ENCODE peak calls at places on chromosomes 3 and 15, in ten cellular contexts. G is GM12864, O is mucosa of descending colon, Z is natural killer cell, J is HCT116, R is foreskin keratinocyte, K is NB4, B is fibroblast of lung, W is body of pancreas, A is OCI-LY7. M is an unnamed sample.
A peak's percentile ranks its signal among the peaks of the same experiment; 100 is the strongest.

GRCh38 chr3:31392568-31392967 is 140.2 kb upstream of the STT3B start:
- DNase-seq in G (peak; percentile 31), O (no peak), Z (no peak), J (no peak), R (no peak), K (no peak), B (no peak), W (no peak), A (no peak), M (no peak)

GRCh38 chr3:174440741-174441587 is 418.2 kb upstream of the NAALADL2 start:
- DNase-seq in G (no peak), O (peak; percentile 88), Z (peak; percentile 29), J (peak; percentile 76), R (peak; percentile 84), K (peak; percentile 81), B (peak; percentile 94), W (peak; percentile 91), A (peak; percentile 84), M (peak; percentile 88)

GRCh38 chr3:54433846-54434245 is 311.5 kb downstream of the CACNA2D3 start:
- DNase-seq in G (no peak), O (no peak), Z (no peak), J (peak; percentile 13), R (no peak), K (peak; percentile 17), B (no peak), W (no peak), A (no peak), M (peak; percentile 42)

GRCh38 chr15:76147906-76148553 is 88.2 kb downstream of the TMEM266 start:
- DNase-seq in G (no peak), O (no peak), Z (peak; percentile 55), J (peak; percentile 12), R (peak; percentile 19), K (peak; percentile 67), B (peak; percentile 34), W (peak; percentile 80), A (peak; percentile 65), M (peak; percentile 88)

GRCh38 chr3:195366200-195366910 is 76.5 kb downstream of the ACAP2 start:
- DNase-seq in G (no peak), O (no peak), Z (no peak), J (no peak), R (no peak), K (no peak), B (peak; percentile 18), W (no peak), A (no peak), M (no peak)

GRCh38 chr3:151305081-151305777 is 11.4 kb downstream of the GPR87 start:
- DNase-seq in G (no peak), O (no peak), Z (no peak), J (peak; percentile 96), R (peak; percentile 99), K (no peak), B (peak; percentile 97), W (peak; percentile 37), A (no peak), M (no peak)

GRCh38 chr3:14278799-14279705 is 100.4 kb downstream of the LSM3 start:
- DNase-seq in G (no peak), O (no peak), Z (no peak), J (no peak), R (no peak), K (peak; percentile 57), B (no peak), W (no peak), A (no peak), M (no peak)

GRCh38 chr15:85748729-85749128 is 46.0 kb downstream of the KLHL25 start:
- DNase-seq in G (no peak), O (no peak), Z (no peak), J (no peak), R (no peak), K (no peak), B (no peak), W (no peak), A (no peak), M (no peak)

GRCh38 chr15:57732526-57733331 is 26.2 kb downstream of the POLR2M start:
- DNase-seq in G (peak; percentile 4), O (no peak), Z (no peak), J (peak; percentile 48), R (peak; percentile 44), K (peak; percentile 57), B (peak; percentile 67), W (peak; percentile 71), A (peak; percentile 52), M (peak; percentile 72)

GRCh38 chr3:37041546-37042195 is 48.4 kb downstream of the MLH1 start:
- DNase-seq in G (no peak), O (no peak), Z (no peak), J (no peak), R (peak; percentile 21), K (no peak), B (peak; percentile 40), W (no peak), A (no peak), M (no peak)

GRCh38 chr3:185733980-185734724 is 90.7 kb downstream of the IGF2BP2 start:
- DNase-seq in G (peak; percentile 48), O (no peak), Z (no peak), J (peak; percentile 83), R (peak; percentile 88), K (peak; percentile 73), B (peak; percentile 89), W (peak; percentile 66), A (peak; percentile 52), M (peak; percentile 30)

GRCh38 chr3:197021729-197022404 is 7.8 kb downstream of the MELTF start:
- DNase-seq in G (no peak), O (no peak), Z (no peak), J (no peak), R (no peak), K (no peak), B (no peak), W (no peak), A (no peak), M (no peak)

GRCh38 chr3:175397407-175397806 is 538.3 kb downstream of the NAALADL2 start:
- DNase-seq in G (no peak), O (no peak), Z (no peak), J (no peak), R (no peak), K (no peak), B (no peak), W (no peak), A (no peak), M (no peak)

GRCh38 chr3:40613306-40613705 is 88.5 kb downstream of the ZNF621 start:
- DNase-seq in G (no peak), O (no peak), Z (no peak), J (no peak), R (no peak), K (no peak), B (no peak), W (no peak), A (no peak), M (no peak)

GRCh38 chr3:32438596-32439344 is 47.1 kb downstream of the CMTM7 start:
- DNase-seq in G (peak; percentile 83), O (no peak), Z (no peak), J (no peak), R (no peak), K (no peak), B (no peak), W (no peak), A (peak; percentile 86), M (no peak)

DNA sequence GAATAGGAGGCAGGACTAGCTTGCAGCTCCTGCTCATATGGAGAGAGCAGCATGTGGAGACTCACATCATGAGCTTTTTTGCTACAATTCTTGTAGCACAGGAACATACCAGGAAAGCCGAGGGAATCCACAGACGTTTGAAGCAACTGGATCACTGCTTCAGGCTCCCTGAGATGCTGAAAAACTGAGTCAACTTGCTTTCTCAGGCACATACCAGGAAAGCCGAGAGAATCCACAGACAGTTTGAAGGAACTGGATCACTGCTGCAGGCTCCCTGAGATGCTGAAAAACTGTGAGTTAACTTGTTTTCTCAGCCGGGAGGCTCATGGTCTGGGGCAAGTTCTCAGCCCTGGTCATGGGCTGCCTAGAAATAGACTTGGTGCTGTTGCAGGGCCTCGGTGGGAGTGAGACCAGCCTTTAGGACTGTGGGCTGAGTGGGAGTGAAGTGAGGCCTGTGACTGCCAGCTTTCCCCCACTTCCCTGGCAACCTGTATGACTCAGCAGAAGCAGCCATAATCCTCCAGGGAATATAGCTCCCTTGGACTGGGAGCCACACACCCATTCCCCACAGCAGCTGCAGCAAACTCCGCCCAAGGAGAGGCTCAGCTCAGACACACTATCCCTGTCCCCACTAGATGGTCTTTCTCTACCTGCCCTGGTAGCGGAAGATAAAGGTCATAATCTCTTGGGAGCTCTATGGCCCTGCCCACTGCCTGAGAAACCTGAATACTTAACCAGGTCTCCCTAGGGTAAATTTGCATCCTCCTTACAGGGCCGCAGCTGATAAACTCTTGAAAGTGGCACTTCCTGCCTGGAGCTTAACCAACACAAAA is 51.9 kb upstream of the PFN2 start:
- DNase-seq in G (no peak), O (peak; percentile 51), Z (no peak), J (no peak), R (peak; percentile 30), K (peak; percentile 51), B (no peak), W (no peak), A (peak; percentile 33), M (no peak)
- TF ChIP-seq CTCF in G (no peak), O (no peak), Z (no peak), J (no peak), R (no peak), K (no peak), B (no peak), W (no peak), A (no peak), M (no peak)

GRCh38 chr15:74365619-74366445 is 1.6 kb downstream of the CYP11A1 start:
- DNase-seq in G (no peak), O (no peak), Z (no peak), J (no peak), R (no peak), K (no peak), B (peak; percentile 55), W (peak; percentile 40), A (no peak), M (peak; percentile 74)
- TF ChIP-seq CTCF in G (peak; percentile 15), O (no peak), Z (no peak), J (no peak), R (no peak), K (no peak), B (no peak), W (no peak), A (no peak), M (no peak)

DNA sequence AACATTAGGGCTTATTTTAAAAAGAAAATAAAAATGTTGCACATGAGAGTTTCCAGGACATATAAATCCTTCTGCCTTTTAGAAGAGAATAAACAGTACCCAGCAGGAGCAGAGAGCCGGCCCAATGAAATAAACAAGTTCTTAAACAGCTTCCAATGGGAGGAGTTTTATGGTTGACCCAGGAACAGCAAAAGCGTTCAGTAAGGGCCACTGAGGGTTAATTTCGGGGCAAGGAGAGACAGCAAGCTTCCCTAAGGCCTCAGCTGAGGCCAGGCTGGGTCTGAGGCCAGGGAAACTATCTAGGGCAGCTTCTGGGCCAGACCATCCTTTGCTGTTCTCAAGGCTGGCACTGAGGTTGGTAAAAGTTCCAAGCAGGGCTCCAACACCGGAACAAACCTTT is 3.4 kb downstream of the PDZRN3 start:
- DNase-seq in G (no peak), O (no peak), Z (no peak), J (no peak), R (no peak), K (no peak), B (peak; percentile 49), W (no peak), A (no peak), M (no peak)
- TF ChIP-seq CTCF in G (no peak), O (no peak), Z (no peak), J (no peak), R (no peak), K (no peak), B (no peak), W (no peak), A (no peak), M (no peak)

DNA sequence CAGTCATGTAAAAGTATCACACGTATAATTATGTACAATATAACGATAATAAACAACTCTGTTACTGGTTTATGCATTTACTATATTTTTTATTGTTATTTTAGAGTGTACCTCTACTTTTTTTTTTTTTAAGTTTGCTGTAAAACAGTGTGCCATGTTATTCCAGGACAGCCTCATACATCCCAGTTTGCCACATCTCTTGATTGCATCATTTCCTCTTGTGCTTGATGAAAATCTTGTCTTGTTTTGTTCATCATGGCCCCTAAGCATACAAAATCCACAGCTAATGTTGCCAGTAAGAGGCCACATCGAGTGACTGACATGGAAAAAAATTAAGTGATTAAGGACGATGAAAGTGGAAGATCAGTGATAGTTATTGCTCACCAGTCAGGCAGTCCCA is 21.2 kb downstream of the CALML4 start:
- DNase-seq in G (no peak), O (no peak), Z (no peak), J (no peak), R (no peak), K (no peak), B (peak; percentile 54), W (no peak), A (no peak), M (no peak)
- TF ChIP-seq CTCF in G (no peak), O (no peak), Z (no peak), J (no peak), R (no peak), K (no peak), B (no peak), W (no peak), A (no peak), M (no peak)

M was measured in nephron progenitor cell.